ENCODE peak calls at places on chromosomes 12 and 14, in four cellular contexts. One of them, this sample, is unnamed.

GRCh38 chr12:26276709-26277108 is 81.3 kb downstream of the SSPN start:
- DNase-seq in CD8-positive, alpha-beta T cell: no peak
- DNase-seq in GM23338: no peak
- DNase-seq in upper lobe of right lung: no peak
- DNase-seq in this sample: no peak

GRCh38 chr12:3651585-3652424 is 101.1 kb downstream of the CRACR2A start:
- DNase-seq in CD8-positive, alpha-beta T cell: no peak
- DNase-seq in GM23338: no peak
- DNase-seq in upper lobe of right lung: no peak
- DNase-seq in this sample: no peak

GRCh38 chr14:68546839-68547238 is 246.0 kb downstream of the ZFP36L1 start:
- DNase-seq in CD8-positive, alpha-beta T cell: no peak
- DNase-seq in GM23338: no peak
- DNase-seq in upper lobe of right lung: no peak
- DNase-seq in this sample: no peak

GRCh38 chr14:43503508-43503907 is 1003.6 kb downstream of the FSCB start:
- DNase-seq in CD8-positive, alpha-beta T cell: no peak
- DNase-seq in GM23338: peak
- DNase-seq in upper lobe of right lung: no peak
- DNase-seq in this sample: no peak

GRCh38 chr12:5000658-5001390 is 42.9 kb upstream of the KCNA5 start:
- DNase-seq in CD8-positive, alpha-beta T cell: no peak
- DNase-seq in GM23338: no peak
- DNase-seq in upper lobe of right lung: no peak
- DNase-seq in this sample: no peak

GRCh38 chr12:56160160-56160763 is 2.1 kb downstream of the MYL6 start:
- DNase-seq in CD8-positive, alpha-beta T cell: peak
- DNase-seq in GM23338: peak
- DNase-seq in upper lobe of right lung: no peak
- DNase-seq in this sample: no peak

GRCh38 chr12:48001426-48002178 is 2.7 kb downstream of the COL2A1 start:
- DNase-seq in CD8-positive, alpha-beta T cell: no peak
- DNase-seq in GM23338: peak
- DNase-seq in upper lobe of right lung: no peak
- DNase-seq in this sample: no peak

GRCh38 chr12:121961195-121961879 is 42.9 kb downstream of the CFAP251 start:
- DNase-seq in CD8-positive, alpha-beta T cell: no peak
- DNase-seq in GM23338: no peak
- DNase-seq in upper lobe of right lung: no peak
- DNase-seq in this sample: no peak

GRCh38 chr12:99974146-99974545 is 10.6 kb downstream of the ANKS1B start:
- DNase-seq in CD8-positive, alpha-beta T cell: no peak
- DNase-seq in GM23338: no peak
- DNase-seq in upper lobe of right lung: no peak
- DNase-seq in this sample: no peak

GRCh38 chr12:3281588-3282150 is 204.5 kb downstream of the TSPAN9 start:
- DNase-seq in CD8-positive, alpha-beta T cell: no peak
- DNase-seq in GM23338: no peak
- DNase-seq in upper lobe of right lung: no peak
- DNase-seq in this sample: no peak

GRCh38 chr12:123253606-123254459 is 17.8 kb downstream of the CDK2AP1 start:
- DNase-seq in CD8-positive, alpha-beta T cell: no peak
- DNase-seq in GM23338: no peak
- DNase-seq in upper lobe of right lung: no peak
- DNase-seq in this sample: no peak

GRCh38 chr12:121304306-121304705 is 7.8 kb upstream of the CAMKK2 start:
- DNase-seq in CD8-positive, alpha-beta T cell: no peak
- DNase-seq in GM23338: no peak
- DNase-seq in upper lobe of right lung: no peak
- DNase-seq in this sample: no peak

GRCh38 chr12:26369588-26369987 is 174.2 kb downstream of the SSPN start:
- DNase-seq in CD8-positive, alpha-beta T cell: no peak
- DNase-seq in GM23338: peak
- DNase-seq in upper lobe of right lung: no peak
- DNase-seq in this sample: no peak

GRCh38 chr12:52847335-52848102 is 1.3 kb downstream of the KRT78 start:
- DNase-seq in CD8-positive, alpha-beta T cell: no peak
- DNase-seq in GM23338: no peak
- DNase-seq in upper lobe of right lung: no peak
- DNase-seq in this sample: no peak

GRCh38 chr14:70416322-70416716 is 571 bp downstream of the SYNJ2BP start:
- DNase-seq in CD8-positive, alpha-beta T cell: no peak
- DNase-seq in GM23338: peak
- DNase-seq in upper lobe of right lung: no peak
- DNase-seq in this sample: no peak

GRCh38 chr12:6560501-6561205 is 4.8 kb upstream of the IFFO1 start:
- DNase-seq in CD8-positive, alpha-beta T cell: no peak
- DNase-seq in GM23338: no peak
- DNase-seq in upper lobe of right lung: no peak
- DNase-seq in this sample: no peak

GRCh38 chr12:69070319-69071090 is 137.5 kb upstream of the CPM start:
- DNase-seq in CD8-positive, alpha-beta T cell: peak
- DNase-seq in GM23338: peak
- DNase-seq in upper lobe of right lung: no peak
- DNase-seq in this sample: peak

GRCh38 chr12:805022-805632 is 52.7 kb downstream of the WNK1 start:
- DNase-seq in CD8-positive, alpha-beta T cell: no peak
- DNase-seq in GM23338: no peak
- DNase-seq in upper lobe of right lung: no peak
- DNase-seq in this sample: no peak

GRCh38 chr14:60649815-60650381 is 621 bp upstream of the SIX1 start:
- DNase-seq in CD8-positive, alpha-beta T cell: no peak
- DNase-seq in GM23338: peak
- DNase-seq in upper lobe of right lung: no peak
- DNase-seq in this sample: no peak

GRCh38 chr14:56172571-56172971 is 54.4 kb downstream of the PELI2 start:
- DNase-seq in CD8-positive, alpha-beta T cell: no peak
- DNase-seq in GM23338: no peak
- DNase-seq in upper lobe of right lung: no peak
- DNase-seq in this sample: no peak

GRCh38 chr14:92254786-92255185 is 68.2 kb upstream of the SLC24A4 start:
- DNase-seq in CD8-positive, alpha-beta T cell: no peak
- DNase-seq in GM23338: peak
- DNase-seq in upper lobe of right lung: peak
- DNase-seq in this sample: peak

GRCh38 chr14:22887260-22887989 is 4.4 kb downstream of the REM2 start:
- DNase-seq in CD8-positive, alpha-beta T cell: no peak
- DNase-seq in GM23338: peak
- DNase-seq in upper lobe of right lung: no peak
- DNase-seq in this sample: peak

GRCh38 chr12:67650127-67650495 is 1.6 kb downstream of the DYRK2 start:
- DNase-seq in CD8-positive, alpha-beta T cell: no peak
- DNase-seq in GM23338: no peak
- DNase-seq in upper lobe of right lung: no peak
- DNase-seq in this sample: no peak

GRCh38 chr14:102162488-102162887 is 22.8 kb downstream of the WDR20 start:
- DNase-seq in CD8-positive, alpha-beta T cell: no peak
- DNase-seq in GM23338: no peak
- DNase-seq in upper lobe of right lung: no peak
- DNase-seq in this sample: no peak

GRCh38 chr12:91178139-91178561 is 4.5 kb downstream of the DCN start:
- DNase-seq in CD8-positive, alpha-beta T cell: no peak
- DNase-seq in GM23338: peak
- DNase-seq in upper lobe of right lung: no peak
- DNase-seq in this sample: no peak

GRCh38 chr12:66902020-66902419 is 223.1 kb upstream of the GRIP1 start:
- DNase-seq in CD8-positive, alpha-beta T cell: no peak
- DNase-seq in GM23338: no peak
- DNase-seq in upper lobe of right lung: no peak
- DNase-seq in this sample: no peak

GRCh38 chr14:101248056-101248725 is 313.1 kb upstream of the DIO3 start:
- DNase-seq in CD8-positive, alpha-beta T cell: no peak
- DNase-seq in GM23338: no peak
- DNase-seq in upper lobe of right lung: no peak
- DNase-seq in this sample: no peak

GRCh38 chr12:117412465-117413190 is 51.2 kb upstream of the NOS1 start:
- DNase-seq in CD8-positive, alpha-beta T cell: no peak
- DNase-seq in GM23338: no peak
- DNase-seq in upper lobe of right lung: peak
- DNase-seq in this sample: no peak

GRCh38 chr12:45994736-45995135 is 4.4 kb upstream of the SCAF11 start:
- DNase-seq in CD8-positive, alpha-beta T cell: no peak
- DNase-seq in GM23338: peak
- DNase-seq in upper lobe of right lung: no peak
- DNase-seq in this sample: no peak

GRCh38 chr12:12823308-12823707 is 10.2 kb downstream of the DDX47 start:
- DNase-seq in CD8-positive, alpha-beta T cell: no peak
- DNase-seq in GM23338: no peak
- DNase-seq in upper lobe of right lung: no peak
- DNase-seq in this sample: no peak

GRCh38 chr12:89507015-89507824 is 17.4 kb downstream of the GALNT4 start:
- DNase-seq in CD8-positive, alpha-beta T cell: no peak
- DNase-seq in GM23338: no peak
- DNase-seq in upper lobe of right lung: no peak
- DNase-seq in this sample: no peak

GRCh38 chr12:89642959-89643358 is 65.7 kb downstream of the ATP2B1 start:
- DNase-seq in CD8-positive, alpha-beta T cell: no peak
- DNase-seq in GM23338: no peak
- DNase-seq in upper lobe of right lung: no peak
- DNase-seq in this sample: no peak

GRCh38 chr14:60510976-60511599 is 2.1 kb downstream of the SIX6 start:
- DNase-seq in CD8-positive, alpha-beta T cell: no peak
- DNase-seq in GM23338: peak
- DNase-seq in upper lobe of right lung: no peak
- DNase-seq in this sample: no peak

GRCh38 chr14:21506557-21506956 is 4.6 kb downstream of the METTL3 start:
- DNase-seq in CD8-positive, alpha-beta T cell: no peak
- DNase-seq in GM23338: no peak
- DNase-seq in upper lobe of right lung: no peak
- DNase-seq in this sample: no peak

GRCh38 chr12:91594715-91595114 is 412.1 kb upstream of the DCN start:
- DNase-seq in CD8-positive, alpha-beta T cell: no peak
- DNase-seq in GM23338: no peak
- DNase-seq in upper lobe of right lung: no peak
- DNase-seq in this sample: no peak

GRCh38 chr14:40623641-40624040 is 983.0 kb upstream of the LRFN5 start:
- DNase-seq in CD8-positive, alpha-beta T cell: no peak
- DNase-seq in GM23338: no peak
- DNase-seq in upper lobe of right lung: no peak
- DNase-seq in this sample: no peak

GRCh38 chr14:95660550-95661515 is 25.4 kb upstream of the TCL1B start:
- DNase-seq in CD8-positive, alpha-beta T cell: no peak
- DNase-seq in GM23338: no peak
- DNase-seq in upper lobe of right lung: no peak
- DNase-seq in this sample: no peak

GRCh38 chr12:13211859-13212664 is 15.5 kb downstream of the EMP1 start:
- DNase-seq in CD8-positive, alpha-beta T cell: peak
- DNase-seq in GM23338: peak
- DNase-seq in upper lobe of right lung: no peak
- DNase-seq in this sample: peak

GRCh38 chr14:23751591-23751990 is 115.4 kb downstream of the DHRS2 start:
- DNase-seq in CD8-positive, alpha-beta T cell: no peak
- DNase-seq in GM23338: no peak
- DNase-seq in upper lobe of right lung: no peak
- DNase-seq in this sample: no peak

GRCh38 chr12:102479099-102479887 is 1.1 kb downstream of the IGF1 start:
- DNase-seq in CD8-positive, alpha-beta T cell: no peak
- DNase-seq in GM23338: peak
- DNase-seq in upper lobe of right lung: no peak
- DNase-seq in this sample: no peak
- H3K27ac ChIP-seq in CD8-positive, alpha-beta T cell: no peak
- H3K27ac ChIP-seq in GM23338: no peak
- H3K27ac ChIP-seq in upper lobe of right lung: peak
- H3K27ac ChIP-seq in this sample: peak

DNA sequence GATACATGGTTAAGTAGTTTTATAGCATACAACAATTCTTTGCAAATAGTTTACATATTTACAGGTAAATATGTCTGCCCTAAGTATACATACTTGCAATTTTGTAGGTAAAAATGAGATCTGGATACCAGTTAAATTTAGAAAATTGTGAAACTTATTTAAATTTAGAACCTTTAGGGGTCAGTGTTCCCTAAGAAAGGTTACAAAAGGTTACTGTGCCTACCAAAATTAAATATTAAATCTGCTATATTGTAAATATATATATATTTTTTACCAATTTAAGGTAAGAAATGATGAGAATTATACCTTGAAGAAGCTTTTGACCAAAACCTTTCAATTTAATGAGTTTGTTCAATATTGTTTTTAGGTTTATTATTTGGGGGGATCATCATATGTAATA is 54.0 kb downstream of the MIPOL1 start:
- DNase-seq in CD8-positive, alpha-beta T cell: no peak
- DNase-seq in GM23338: peak
- DNase-seq in upper lobe of right lung: no peak
- DNase-seq in this sample: no peak
- H3K27ac ChIP-seq in CD8-positive, alpha-beta T cell: no peak
- H3K27ac ChIP-seq in GM23338: no peak
- H3K27ac ChIP-seq in upper lobe of right lung: no peak
- H3K27ac ChIP-seq in this sample: no peak

GRCh38 chr12:79818856-79819255 is 116.0 kb downstream of the PPP1R12A start:
- DNase-seq in CD8-positive, alpha-beta T cell: no peak
- DNase-seq in GM23338: no peak
- DNase-seq in upper lobe of right lung: no peak
- DNase-seq in this sample: no peak
- H3K27ac ChIP-seq in CD8-positive, alpha-beta T cell: no peak
- H3K27ac ChIP-seq in GM23338: peak
- H3K27ac ChIP-seq in upper lobe of right lung: peak
- H3K27ac ChIP-seq in this sample: peak

GRCh38 chr12:29429999-29430698 is 49.2 kb upstream of the ERGIC2 start:
- DNase-seq in CD8-positive, alpha-beta T cell: no peak
- DNase-seq in GM23338: no peak
- DNase-seq in upper lobe of right lung: no peak
- DNase-seq in this sample: no peak

GRCh38 chr12:29425722-29426121 is 44.8 kb upstream of the ERGIC2 start:
- DNase-seq in CD8-positive, alpha-beta T cell: no peak
- DNase-seq in GM23338: no peak
- DNase-seq in upper lobe of right lung: no peak
- DNase-seq in this sample: no peak

GRCh38 chr12:29428630-29429029 is 47.7 kb upstream of the ERGIC2 start:
- DNase-seq in CD8-positive, alpha-beta T cell: no peak
- DNase-seq in GM23338: no peak
- DNase-seq in upper lobe of right lung: no peak
- DNase-seq in this sample: no peak

GRCh38 chr12:29426516-29426915 is 45.5 kb upstream of the ERGIC2 start:
- DNase-seq in CD8-positive, alpha-beta T cell: no peak
- DNase-seq in GM23338: no peak
- DNase-seq in upper lobe of right lung: no peak
- DNase-seq in this sample: no peak

GRCh38 chr12:29427964-29428363 is 47.0 kb upstream of the ERGIC2 start:
- DNase-seq in CD8-positive, alpha-beta T cell: no peak
- DNase-seq in GM23338: peak
- DNase-seq in upper lobe of right lung: no peak
- DNase-seq in this sample: no peak
- H3K27ac ChIP-seq in CD8-positive, alpha-beta T cell: no peak
- H3K27ac ChIP-seq in GM23338: no peak
- H3K27ac ChIP-seq in upper lobe of right lung: no peak
- H3K27ac ChIP-seq in this sample: no peak

GRCh38 chr14:33884916-33885315 is 66.0 kb downstream of the EGLN3 start:
- DNase-seq in CD8-positive, alpha-beta T cell: no peak
- DNase-seq in GM23338: no peak
- DNase-seq in upper lobe of right lung: no peak
- DNase-seq in this sample: no peak
- H3K27ac ChIP-seq in CD8-positive, alpha-beta T cell: no peak
- H3K27ac ChIP-seq in GM23338: no peak
- H3K27ac ChIP-seq in upper lobe of right lung: no peak
- H3K27ac ChIP-seq in this sample: no peak

GRCh38 chr14:76777721-76778120 is 16.5 kb downstream of the VASH1 start:
- DNase-seq in CD8-positive, alpha-beta T cell: no peak
- DNase-seq in GM23338: no peak
- DNase-seq in upper lobe of right lung: no peak
- DNase-seq in this sample: peak
- H3K27ac ChIP-seq in CD8-positive, alpha-beta T cell: no peak
- H3K27ac ChIP-seq in GM23338: no peak
- H3K27ac ChIP-seq in upper lobe of right lung: no peak
- H3K27ac ChIP-seq in this sample: no peak

This sample was measured in sigmoid colon.